ENCODE peak calls at places on chromosomes 12 and 14, in five cellular contexts. H, J, E, Q and P are unnamed samples.

GRCh38 chr12:14514154-14514842 is 53.4 kb downstream of the PLBD1 start:
- DNase-seq in H (peak; percentile 68), E (peak; percentile 44), J (peak; percentile 77), Q (peak; percentile 24), P (peak; percentile 16)

GRCh38 chr14:34548472-34548981 is 9.0 kb upstream of the EAPP start:
- DNase-seq in J (no peak), E (no peak), Q (no peak), H (no peak), P (no peak)

GRCh38 chr12:113196996-113197395 is 11.5 kb downstream of the RITA1 start:
- DNase-seq in H (peak; percentile 71), Q (peak; percentile 70), J (peak; percentile 79), E (peak; percentile 68), P (peak; percentile 81)

GRCh38 chr14:64848239-64848638 is 31.5 kb downstream of the SPTB start:
- DNase-seq in H (no peak), J (no peak), E (no peak), Q (no peak), P (no peak)

GRCh38 chr12:95072900-95073697 is at the start of gene NR2C1:
- DNase-seq in E (peak; percentile 95), J (peak; percentile 95), Q (peak; percentile 90), H (peak; percentile 94), P (peak; percentile 91)

GRCh38 chr12:42705863-42706262 is 116.3 kb upstream of the PRICKLE1 start:
- DNase-seq in E (peak; percentile 45), J (peak; percentile 26), Q (peak; percentile 99), H (peak; percentile 62), P (peak; percentile 84)

GRCh38 chr12:1184402-1184801 is 193.4 kb downstream of the ERC1 start:
- DNase-seq in J (no peak), E (no peak), Q (peak; percentile 51), H (no peak), P (peak; percentile 13)

GRCh38 chr14:38951451-38951850 is 151.6 kb downstream of the SEC23A start:
- DNase-seq in Q (peak; percentile 80), E (no peak), H (no peak), J (no peak), P (peak; percentile 81)

GRCh38 chr12:34391771-34392581 is 369.7 kb downstream of the ALG10 start:
- DNase-seq in H (no peak), Q (no peak), E (no peak), J (no peak), P (no peak)

GRCh38 chr14:23910876-23911210 is 42.7 kb upstream of the DHRS4 start:
- DNase-seq in Q (no peak), H (no peak), E (peak; percentile 7), J (no peak), P (no peak)
- TF ChIP-seq CTCF in Q (no peak), H (no peak), E (no peak), J (no peak), P (no peak)

GRCh38 chr14:71361335-71361734 is 454.1 kb downstream of the PCNX1 start:
- DNase-seq in Q (peak; percentile 51), J (no peak), H (no peak), E (no peak), P (no peak)
- H3K4me3 ChIP-seq in Q (no peak overlapping the region), J (no peak overlapping the region), H (no peak overlapping the region), E (no peak overlapping the region), P (no peak overlapping the region)

GRCh38 chr14:59022144-59022543 is 166.3 kb upstream of the DAAM1 start:
- DNase-seq in J (no peak), Q (no peak), H (no peak), E (no peak), P (no peak)
- TF ChIP-seq CTCF in J (no peak), Q (peak; percentile 10), H (no peak), E (no peak), P (no peak)

DNA sequence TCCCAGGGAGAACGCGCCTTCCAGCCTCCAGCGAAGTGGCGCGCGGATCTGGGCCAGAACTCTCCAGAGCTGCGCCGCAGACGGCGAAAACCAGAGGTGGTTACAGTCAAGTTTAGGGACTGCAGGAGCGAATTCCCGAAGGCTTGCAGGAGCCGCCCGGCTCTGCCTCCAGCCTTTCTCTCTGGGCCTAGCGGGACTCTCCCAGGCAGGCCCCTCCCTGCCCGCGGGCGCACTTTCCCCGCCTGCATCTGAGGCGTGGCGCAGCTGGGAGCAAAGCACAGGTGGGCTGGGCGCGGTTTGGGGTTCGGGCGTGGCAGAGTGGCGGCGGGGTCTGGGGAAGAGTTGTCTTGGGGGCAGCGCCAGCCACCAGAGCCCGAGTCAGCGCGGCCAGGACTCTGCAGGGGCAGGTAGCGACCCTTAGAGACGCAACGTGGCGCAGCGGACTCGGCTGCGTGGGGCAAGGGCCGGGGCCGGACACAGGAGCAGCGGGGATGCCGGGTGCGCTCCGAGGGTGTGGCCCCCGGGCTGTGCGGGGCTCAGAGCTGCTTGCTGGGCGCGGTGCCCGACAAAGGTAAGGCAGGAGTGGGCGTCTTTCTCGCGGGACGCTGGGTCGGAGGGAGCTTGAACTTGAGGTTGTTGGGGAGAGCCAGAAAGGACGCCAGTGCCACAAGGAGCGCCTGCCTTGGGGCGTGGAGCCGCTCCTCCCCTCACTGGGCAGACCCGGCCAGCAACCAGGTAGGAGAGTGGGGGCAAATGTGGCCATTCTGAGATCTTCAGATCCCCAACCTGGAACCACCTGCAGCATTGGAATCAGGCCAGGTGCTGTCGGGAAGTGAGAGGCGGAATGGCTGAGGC is 1126.0 kb downstream of the AACS start:
- DNase-seq in J (no peak), Q (peak; percentile 21), E (no peak), H (peak; percentile 88), P (no peak)
- H3K4me3 ChIP-seq in J (peak overlapping the region; percentile 12), Q (no peak overlapping the region), E (no peak overlapping the region), H (peak overlapping the region; percentile 53), P (no peak overlapping the region)

GRCh38 chr14:94447986-94448808 is 4.4 kb downstream of the SERPINA11 start:
- DNase-seq in Q (no peak), J (no peak), E (no peak), H (no peak), P (no peak)

GRCh38 chr14:94447206-94447605 is 5.4 kb downstream of the SERPINA11 start:
- DNase-seq in Q (no peak), H (no peak), J (no peak), E (no peak), P (no peak)

GRCh38 chr14:94445003-94445402 is 7.6 kb downstream of the SERPINA11 start:
- DNase-seq in Q (no peak), J (no peak), E (no peak), H (no peak), P (no peak)

GRCh38 chr14:94449930-94450329 is 2.7 kb downstream of the SERPINA11 start:
- DNase-seq in J (no peak), H (no peak), Q (no peak), E (no peak), P (no peak)

GRCh38 chr14:94446126-94446525 is 6.5 kb downstream of the SERPINA11 start:
- DNase-seq in J (no peak), E (no peak), H (no peak), Q (no peak), P (no peak)
- TF ChIP-seq CTCF in J (no peak), E (no peak), H (no peak), Q (no peak), P (no peak)

DNA sequence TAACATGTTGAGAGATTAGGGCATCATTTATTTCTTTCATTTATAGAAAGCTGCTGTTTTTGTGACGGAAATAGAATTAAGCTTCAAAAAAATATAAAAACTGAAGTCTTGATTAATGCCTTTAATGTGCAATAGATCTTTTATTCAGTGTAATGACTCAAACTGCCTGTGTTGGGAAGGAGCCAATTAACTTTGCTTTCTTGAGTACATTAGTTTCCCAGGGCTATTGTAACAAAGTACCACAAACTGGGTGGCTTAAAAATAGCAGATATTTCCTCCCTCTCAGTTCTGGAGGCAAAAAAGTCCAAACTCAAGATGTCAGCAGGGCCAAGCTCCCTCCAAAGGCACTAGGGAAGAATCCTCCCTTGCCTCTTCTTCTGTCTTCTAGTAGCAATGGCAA is 36.6 kb downstream of the EID3 start:
- DNase-seq in J (no peak), Q (peak; percentile 67), H (no peak), E (no peak), P (no peak)
- H3K4me3 ChIP-seq in J (no peak overlapping the region), Q (no peak overlapping the region), H (no peak overlapping the region), E (no peak overlapping the region), P (no peak overlapping the region)

DNA sequence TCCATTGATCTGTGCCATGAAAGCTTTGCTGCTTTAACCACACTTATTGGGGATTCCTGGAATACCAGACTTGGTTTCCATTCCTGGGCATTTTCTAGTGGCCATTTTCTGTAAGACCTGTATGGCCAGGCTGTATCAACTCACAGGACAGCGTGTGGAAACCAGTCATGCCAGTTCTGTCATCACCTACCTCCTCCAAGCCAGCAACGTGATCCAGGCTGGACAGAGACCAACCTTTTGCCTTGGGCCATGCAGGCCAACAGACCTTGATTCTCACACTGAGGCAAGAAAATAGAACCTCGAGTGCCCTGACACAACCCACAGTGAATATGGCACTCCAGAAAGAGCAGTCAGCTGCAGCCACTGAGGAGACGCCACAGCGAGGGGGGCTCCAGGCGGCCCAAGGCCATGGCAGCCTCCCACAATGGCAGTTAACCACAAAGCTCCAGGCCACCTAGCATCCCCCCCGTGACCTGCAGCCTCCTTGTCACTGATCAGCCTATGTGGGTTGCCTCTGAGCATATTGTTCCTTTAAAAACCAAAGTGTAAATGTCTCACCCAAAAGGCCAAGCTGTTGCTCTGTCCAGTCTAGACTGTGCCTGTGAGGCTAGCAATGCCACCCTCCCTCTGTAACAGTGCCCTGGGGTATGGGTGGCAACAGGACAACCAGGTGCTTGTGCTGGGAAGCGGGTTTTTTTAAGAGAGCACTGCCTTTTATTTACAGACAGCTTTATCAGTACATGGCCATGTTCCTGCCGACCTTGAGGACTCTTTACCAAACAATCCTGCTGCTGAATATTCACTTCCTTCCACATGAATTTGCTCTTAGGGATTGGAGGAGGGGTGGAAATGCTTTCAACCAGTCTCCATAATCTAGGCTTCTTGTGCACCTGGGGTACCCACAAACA is 168.7 kb upstream of the HIF1A start:
- DNase-seq in J (peak; percentile 55), Q (no peak), E (peak; percentile 67), H (peak; percentile 95), P (no peak)
- TF ChIP-seq CTCF in J (no peak), Q (no peak), E (no peak), H (no peak), P (no peak)

GRCh38 chr14:89312937-89313336 is 104.1 kb downstream of the FOXN3 start:
- DNase-seq in Q (no peak), H (no peak), E (no peak), J (no peak), P (no peak)

GRCh38 chr14:89307409-89307808 is 109.6 kb downstream of the FOXN3 start:
- DNase-seq in E (no peak), Q (no peak), J (no peak), H (no peak), P (no peak)

GRCh38 chr14:89310211-89310610 is 106.8 kb downstream of the FOXN3 start:
- DNase-seq in H (no peak), E (no peak), J (no peak), Q (no peak), P (no peak)

GRCh38 chr14:89308232-89308959 is 108.6 kb downstream of the FOXN3 start:
- DNase-seq in Q (peak; percentile 26), H (no peak), E (no peak), J (no peak), P (peak; percentile 29)

GRCh38 chr14:89309670-89310177 is 107.3 kb downstream of the FOXN3 start:
- DNase-seq in H (no peak), Q (no peak), J (no peak), E (no peak), P (no peak)
- H3K4me3 ChIP-seq in H (no peak overlapping the region), Q (no peak overlapping the region), J (no peak overlapping the region), E (no peak overlapping the region), P (no peak overlapping the region)